ENCODE peak calls at places on chromosomes 7 and 10, in ten cellular contexts. One of them, this sample, is unnamed.

GRCh38 chr7:115024276-115024675 is 102.4 kb downstream of the MDFIC start:
- DNase-seq in A673: peak
- DNase-seq in retinal pigment epithelial cell: no peak
- DNase-seq in GM12865: no peak
- DNase-seq in upper lobe of right lung: no peak
- DNase-seq in transverse colon: no peak
- DNase-seq in fibroblast of pulmonary artery: no peak
- DNase-seq in fibroblast of mammary gland: no peak
- DNase-seq in GM23338: no peak
- DNase-seq in testis: no peak
- DNase-seq in this sample: no peak

GRCh38 chr10:81130014-81130413 is 592.3 kb downstream of the SH2D4B start:
- DNase-seq in A673: no peak
- DNase-seq in retinal pigment epithelial cell: no peak
- DNase-seq in GM12865: no peak
- DNase-seq in upper lobe of right lung: no peak
- DNase-seq in transverse colon: no peak
- DNase-seq in fibroblast of pulmonary artery: no peak
- DNase-seq in fibroblast of mammary gland: no peak
- DNase-seq in GM23338: no peak
- DNase-seq in testis: no peak
- DNase-seq in this sample: no peak

GRCh38 chr10:66844176-66844947 is 81.5 kb upstream of the LRRTM3 start:
- DNase-seq in A673: no peak
- DNase-seq in retinal pigment epithelial cell: no peak
- DNase-seq in GM12865: no peak
- DNase-seq in upper lobe of right lung: no peak
- DNase-seq in transverse colon: no peak
- DNase-seq in fibroblast of pulmonary artery: peak
- DNase-seq in fibroblast of mammary gland: no peak
- DNase-seq in GM23338: no peak
- DNase-seq in testis: no peak
- DNase-seq in this sample: no peak

GRCh38 chr7:25852249-25852994 is 299.6 kb upstream of the NFE2L3 start:
- DNase-seq in A673: no peak
- DNase-seq in retinal pigment epithelial cell: no peak
- DNase-seq in GM12865: no peak
- DNase-seq in upper lobe of right lung: no peak
- DNase-seq in transverse colon: peak
- DNase-seq in fibroblast of pulmonary artery: no peak
- DNase-seq in fibroblast of mammary gland: peak
- DNase-seq in GM23338: peak
- DNase-seq in testis: no peak
- DNase-seq in this sample: no peak

GRCh38 chr10:66167816-66168215 is 758.0 kb upstream of the LRRTM3 start:
- DNase-seq in A673: no peak
- DNase-seq in retinal pigment epithelial cell: peak
- DNase-seq in GM12865: no peak
- DNase-seq in upper lobe of right lung: no peak
- DNase-seq in transverse colon: no peak
- DNase-seq in fibroblast of pulmonary artery: no peak
- DNase-seq in fibroblast of mammary gland: no peak
- DNase-seq in GM23338: no peak
- DNase-seq in testis: no peak
- DNase-seq in this sample: peak

GRCh38 chr10:124392651-124393342 is 25.9 kb downstream of the OAT start:
- DNase-seq in A673: no peak
- DNase-seq in retinal pigment epithelial cell: no peak
- DNase-seq in GM12865: no peak
- DNase-seq in upper lobe of right lung: no peak
- DNase-seq in transverse colon: no peak
- DNase-seq in fibroblast of pulmonary artery: no peak
- DNase-seq in fibroblast of mammary gland: no peak
- DNase-seq in GM23338: no peak
- DNase-seq in testis: no peak
- DNase-seq in this sample: no peak

GRCh38 chr7:114806590-114807167 is 115.2 kb upstream of the MDFIC start:
- DNase-seq in A673: peak
- DNase-seq in retinal pigment epithelial cell: peak
- DNase-seq in GM12865: no peak
- DNase-seq in upper lobe of right lung: no peak
- DNase-seq in transverse colon: no peak
- DNase-seq in fibroblast of pulmonary artery: peak
- DNase-seq in fibroblast of mammary gland: peak
- DNase-seq in GM23338: no peak
- DNase-seq in testis: peak
- DNase-seq in this sample: no peak

GRCh38 chr7:52959336-52959735 is 76.1 kb upstream of the POM121L12 start:
- DNase-seq in A673: no peak
- DNase-seq in retinal pigment epithelial cell: no peak
- DNase-seq in GM12865: no peak
- DNase-seq in upper lobe of right lung: no peak
- DNase-seq in transverse colon: no peak
- DNase-seq in fibroblast of pulmonary artery: peak
- DNase-seq in fibroblast of mammary gland: no peak
- DNase-seq in GM23338: no peak
- DNase-seq in testis: no peak
- DNase-seq in this sample: no peak

GRCh38 chr10:91864099-91864498 is 45.2 kb downstream of the FGFBP3 start:
- DNase-seq in A673: no peak
- DNase-seq in retinal pigment epithelial cell: no peak
- DNase-seq in GM12865: no peak
- DNase-seq in upper lobe of right lung: no peak
- DNase-seq in transverse colon: peak
- DNase-seq in fibroblast of pulmonary artery: no peak
- DNase-seq in fibroblast of mammary gland: peak
- DNase-seq in GM23338: no peak
- DNase-seq in testis: no peak
- DNase-seq in this sample: no peak

DNA sequence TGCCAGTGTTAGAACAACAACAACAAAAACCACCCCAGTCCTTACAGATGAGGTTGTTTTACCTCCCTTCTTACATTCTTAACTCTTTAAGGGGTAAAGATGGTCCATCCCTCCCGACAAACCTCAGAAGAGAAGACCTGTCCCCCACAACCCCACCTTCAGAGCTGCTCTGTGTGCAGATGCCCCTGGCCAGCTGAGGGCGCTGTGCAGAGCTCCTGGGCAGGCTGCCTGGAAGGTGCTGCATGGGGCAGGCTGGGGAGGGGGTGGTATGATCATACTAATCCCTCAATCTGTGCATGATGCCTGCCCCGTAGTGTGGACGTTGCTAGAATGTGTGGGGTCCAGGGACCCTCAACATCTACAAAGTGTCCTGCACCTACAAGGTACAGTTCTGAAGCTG is 387.1 kb downstream of the INHBA start:
- DNase-seq in A673: no peak
- DNase-seq in retinal pigment epithelial cell: no peak
- DNase-seq in GM12865: no peak
- DNase-seq in upper lobe of right lung: no peak
- DNase-seq in transverse colon: peak
- DNase-seq in fibroblast of pulmonary artery: no peak
- DNase-seq in fibroblast of mammary gland: no peak
- DNase-seq in GM23338: peak
- DNase-seq in testis: peak
- DNase-seq in this sample: no peak
- TF ChIP-seq CTCF in A673: peak
- TF ChIP-seq CTCF in retinal pigment epithelial cell: peak
- TF ChIP-seq CTCF in GM12865: no peak
- TF ChIP-seq CTCF in upper lobe of right lung: peak
- TF ChIP-seq CTCF in transverse colon: no peak
- TF ChIP-seq CTCF in fibroblast of pulmonary artery: peak
- TF ChIP-seq CTCF in fibroblast of mammary gland: peak
- TF ChIP-seq CTCF in GM23338: peak
- TF ChIP-seq CTCF in testis: no peak
- TF ChIP-seq CTCF in this sample: peak

DNA sequence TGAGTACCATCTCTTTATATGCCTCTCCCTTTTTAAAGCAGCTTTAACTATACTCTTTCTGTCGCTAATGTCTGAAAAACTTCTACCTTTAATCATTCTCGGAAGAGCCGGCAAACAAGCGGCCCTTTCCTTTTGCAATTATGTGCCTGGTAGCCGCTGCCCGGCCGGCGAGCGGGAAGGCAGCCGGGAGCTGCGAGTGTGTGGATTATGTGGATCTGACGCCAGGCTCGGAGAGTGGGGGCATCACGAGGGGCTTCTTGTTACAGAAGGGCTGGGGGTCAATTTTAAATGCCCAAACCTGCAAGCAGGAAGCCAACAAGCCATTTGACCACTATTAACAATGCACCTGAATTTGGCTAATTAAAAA is 121.0 kb downstream of the BUB3 start:
- DNase-seq in A673: no peak
- DNase-seq in retinal pigment epithelial cell: no peak
- DNase-seq in GM12865: no peak
- DNase-seq in upper lobe of right lung: no peak
- DNase-seq in transverse colon: no peak
- DNase-seq in fibroblast of pulmonary artery: no peak
- DNase-seq in fibroblast of mammary gland: no peak
- DNase-seq in GM23338: no peak
- DNase-seq in testis: no peak
- DNase-seq in this sample: no peak
- H3K4me3 ChIP-seq in A673: no peak
- H3K4me3 ChIP-seq in retinal pigment epithelial cell: peak
- H3K4me3 ChIP-seq in GM12865: no peak
- H3K4me3 ChIP-seq in upper lobe of right lung: peak
- H3K4me3 ChIP-seq in transverse colon: no peak
- H3K4me3 ChIP-seq in fibroblast of pulmonary artery: no peak
- H3K4me3 ChIP-seq in fibroblast of mammary gland: no peak
- H3K4me3 ChIP-seq in GM23338: peak
- H3K4me3 ChIP-seq in testis: no peak
- H3K4me3 ChIP-seq in this sample: peak

GRCh38 chr7:95694334-95694733 is 78.0 kb upstream of the DYNC1I1 start:
- DNase-seq in A673: no peak
- DNase-seq in retinal pigment epithelial cell: no peak
- DNase-seq in GM12865: no peak
- DNase-seq in upper lobe of right lung: no peak
- DNase-seq in transverse colon: no peak
- DNase-seq in fibroblast of pulmonary artery: no peak
- DNase-seq in fibroblast of mammary gland: no peak
- DNase-seq in GM23338: no peak
- DNase-seq in testis: no peak
- DNase-seq in this sample: no peak
- TF ChIP-seq CTCF in A673: peak
- TF ChIP-seq CTCF in retinal pigment epithelial cell: no peak
- TF ChIP-seq CTCF in GM12865: no peak
- TF ChIP-seq CTCF in upper lobe of right lung: no peak
- TF ChIP-seq CTCF in transverse colon: no peak
- TF ChIP-seq CTCF in fibroblast of pulmonary artery: no peak
- TF ChIP-seq CTCF in fibroblast of mammary gland: no peak
- TF ChIP-seq CTCF in GM23338: no peak
- TF ChIP-seq CTCF in testis: no peak
- TF ChIP-seq CTCF in this sample: no peak

GRCh38 chr7:19099194-19099593 is 18.2 kb downstream of the TWIST1 start:
- DNase-seq in A673: no peak
- DNase-seq in retinal pigment epithelial cell: no peak
- DNase-seq in GM12865: no peak
- DNase-seq in upper lobe of right lung: no peak
- DNase-seq in transverse colon: no peak
- DNase-seq in fibroblast of pulmonary artery: no peak
- DNase-seq in fibroblast of mammary gland: no peak
- DNase-seq in GM23338: no peak
- DNase-seq in testis: no peak
- DNase-seq in this sample: no peak
- H3K4me3 ChIP-seq in A673: no peak
- H3K4me3 ChIP-seq in retinal pigment epithelial cell: no peak
- H3K4me3 ChIP-seq in GM12865: no peak
- H3K4me3 ChIP-seq in upper lobe of right lung: no peak
- H3K4me3 ChIP-seq in transverse colon: no peak
- H3K4me3 ChIP-seq in fibroblast of pulmonary artery: no peak
- H3K4me3 ChIP-seq in fibroblast of mammary gland: no peak
- H3K4me3 ChIP-seq in GM23338: no peak
- H3K4me3 ChIP-seq in testis: no peak
- H3K4me3 ChIP-seq in this sample: no peak

DNA sequence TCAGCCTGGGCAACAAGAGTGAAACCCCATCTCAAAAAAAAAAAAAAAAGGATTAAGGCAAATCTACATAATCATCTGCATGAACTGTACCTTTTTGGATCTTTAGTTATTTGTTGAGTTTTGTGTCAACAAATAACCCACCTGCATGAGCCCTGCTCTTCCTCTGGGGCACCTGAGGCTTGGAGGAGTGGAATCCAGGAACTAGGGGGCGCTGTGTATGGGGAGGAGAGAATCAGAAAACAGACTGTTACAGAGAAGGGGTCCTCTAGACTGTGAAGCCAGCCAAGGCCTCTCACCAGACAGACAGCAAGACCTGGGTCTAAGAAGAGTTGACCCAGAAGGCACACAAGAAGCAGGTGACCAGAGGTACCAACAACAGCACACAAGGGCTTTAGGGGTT is 682.8 kb upstream of the NRP1 start:
- DNase-seq in A673: peak
- DNase-seq in retinal pigment epithelial cell: no peak
- DNase-seq in GM12865: no peak
- DNase-seq in upper lobe of right lung: no peak
- DNase-seq in transverse colon: no peak
- DNase-seq in fibroblast of pulmonary artery: no peak
- DNase-seq in fibroblast of mammary gland: no peak
- DNase-seq in GM23338: peak
- DNase-seq in testis: no peak
- DNase-seq in this sample: no peak
- TF ChIP-seq CTCF in A673: peak
- TF ChIP-seq CTCF in retinal pigment epithelial cell: peak
- TF ChIP-seq CTCF in GM12865: no peak
- TF ChIP-seq CTCF in upper lobe of right lung: no peak
- TF ChIP-seq CTCF in transverse colon: no peak
- TF ChIP-seq CTCF in fibroblast of pulmonary artery: no peak
- TF ChIP-seq CTCF in fibroblast of mammary gland: no peak
- TF ChIP-seq CTCF in GM23338: peak
- TF ChIP-seq CTCF in testis: no peak
- TF ChIP-seq CTCF in this sample: peak

GRCh38 chr7:100720645-100721504 is 607 bp downstream of the EPO start:
- DNase-seq in A673: no peak
- DNase-seq in retinal pigment epithelial cell: no peak
- DNase-seq in GM12865: no peak
- DNase-seq in upper lobe of right lung: no peak
- DNase-seq in transverse colon: no peak
- DNase-seq in fibroblast of pulmonary artery: no peak
- DNase-seq in fibroblast of mammary gland: no peak
- DNase-seq in GM23338: peak
- DNase-seq in testis: no peak
- DNase-seq in this sample: no peak

GRCh38 chr7:100719523-100720319 is 547 bp upstream of the EPO start:
- DNase-seq in A673: no peak
- DNase-seq in retinal pigment epithelial cell: no peak
- DNase-seq in GM12865: no peak
- DNase-seq in upper lobe of right lung: no peak
- DNase-seq in transverse colon: peak
- DNase-seq in fibroblast of pulmonary artery: peak
- DNase-seq in fibroblast of mammary gland: peak
- DNase-seq in GM23338: no peak
- DNase-seq in testis: no peak
- DNase-seq in this sample: no peak

GRCh38 chr7:100722480-100723212 is 2.4 kb downstream of the EPO start:
- DNase-seq in A673: no peak
- DNase-seq in retinal pigment epithelial cell: no peak
- DNase-seq in GM12865: no peak
- DNase-seq in upper lobe of right lung: no peak
- DNase-seq in transverse colon: no peak
- DNase-seq in fibroblast of pulmonary artery: no peak
- DNase-seq in fibroblast of mammary gland: no peak
- DNase-seq in GM23338: no peak
- DNase-seq in testis: no peak
- DNase-seq in this sample: no peak

GRCh38 chr7:100721505-100721812 is 1.2 kb downstream of the EPO start:
- DNase-seq in A673: no peak
- DNase-seq in retinal pigment epithelial cell: no peak
- DNase-seq in GM12865: no peak
- DNase-seq in upper lobe of right lung: no peak
- DNase-seq in transverse colon: no peak
- DNase-seq in fibroblast of pulmonary artery: no peak
- DNase-seq in fibroblast of mammary gland: no peak
- DNase-seq in GM23338: no peak
- DNase-seq in testis: no peak
- DNase-seq in this sample: no peak

GRCh38 chr7:100720320-100720644 is at the start of gene EPO:
- DNase-seq in A673: no peak
- DNase-seq in retinal pigment epithelial cell: no peak
- DNase-seq in GM12865: no peak
- DNase-seq in upper lobe of right lung: no peak
- DNase-seq in transverse colon: no peak
- DNase-seq in fibroblast of pulmonary artery: no peak
- DNase-seq in fibroblast of mammary gland: no peak
- DNase-seq in GM23338: peak
- DNase-seq in testis: no peak
- DNase-seq in this sample: no peak
- H3K4me3 ChIP-seq in A673: no peak
- H3K4me3 ChIP-seq in retinal pigment epithelial cell: peak
- H3K4me3 ChIP-seq in GM12865: no peak
- H3K4me3 ChIP-seq in upper lobe of right lung: no peak
- H3K4me3 ChIP-seq in transverse colon: peak
- H3K4me3 ChIP-seq in fibroblast of pulmonary artery: no peak
- H3K4me3 ChIP-seq in fibroblast of mammary gland: no peak
- H3K4me3 ChIP-seq in GM23338: peak
- H3K4me3 ChIP-seq in testis: peak
- H3K4me3 ChIP-seq in this sample: no peak